ENCODE peak calls at places on chromosomes 6 and 20, in seven cellular contexts. V is COR-L47; J is retina; Y is naive B cell; X is lung; D is transverse colon; R is activated CD8-positive, alpha-beta memory T cell treated with anti-CD3 and anti-CD28 coated beads for 1 hour. C is an unnamed sample.

GRCh38 chr6:157281570-157281969 is 41.7 kb downstream of the TMEM242 start:
- DNase-seq in V (no peak), J (no peak), Y (no peak), X (no peak), D (peak), R (no peak), C (no peak)

GRCh38 chr20:49325981-49326380 is 48.1 kb upstream of the ZNFX1 start:
- DNase-seq in V (no peak), J (no peak), Y (no peak), X (no peak), D (no peak), R (no peak), C (no peak)

GRCh38 chr6:42561986-42562385 is 1.8 kb upstream of the UBR2 start:
- DNase-seq in V (no peak), J (no peak), Y (no peak), X (no peak), D (no peak), R (no peak), C (no peak)

GRCh38 chr6:53926505-53926904 is 131.7 kb downstream of the LRRC1 start:
- DNase-seq in V (no peak), J (no peak), Y (no peak), X (no peak), D (no peak), R (no peak), C (no peak)

GRCh38 chr20:51631011-51631950 is 88.8 kb upstream of the NFATC2 start:
- DNase-seq in V (no peak), J (no peak), Y (no peak), X (peak), D (peak), R (no peak), C (no peak)

GRCh38 chr6:70494833-70495232 is 71.9 kb upstream of the SDHAF4 start:
- DNase-seq in V (no peak), J (no peak), Y (no peak), X (no peak), D (no peak), R (no peak), C (no peak)

GRCh38 chr20:35283441-35284266 is 918 bp downstream of the EIF6 start:
- DNase-seq in V (no peak), J (no peak), Y (no peak), X (no peak), D (no peak), R (no peak), C (peak)

GRCh38 chr20:32139947-32140346 is 30.4 kb downstream of the TM9SF4 start:
- DNase-seq in V (no peak), J (no peak), Y (no peak), X (no peak), D (no peak), R (no peak), C (no peak)

GRCh38 chr20:4318891-4319290 is 303.5 kb upstream of the RNF24 start:
- DNase-seq in V (no peak), J (no peak), Y (no peak), X (no peak), D (no peak), R (no peak), C (no peak)

GRCh38 chr6:72911463-72912153 is 289.7 kb downstream of the KCNQ5 start:
- DNase-seq in V (no peak), J (no peak), Y (no peak), X (no peak), D (no peak), R (no peak), C (no peak)